ENCODE peak calls at places on chromosomes 13 and 19, in ten cellular contexts. G is WTC11, P is mesothelial cell of epicardium, I is psoas muscle, Q is ovary, C is ascending aorta, V is uterus, E is HFF-Myc, R is AG09309, N is esophagus muscularis mucosa. X is an unnamed sample.

GRCh38 chr13:112967666-112968379 is 1.2 kb upstream of the MCF2L start:
- DNase-seq in Q (no peak), N (no peak), V (no peak), G (no peak), C (no peak), E (no peak), I (peak; percentile 15), R (no peak), P (no peak), X (no peak)

GRCh38 chr13:114011226-114011625 is 37.4 kb upstream of the C13orf46 start:
- DNase-seq in P (no peak), N (no peak), C (no peak), R (no peak), Q (no peak), V (no peak), E (no peak), I (peak; percentile 23), G (peak; percentile 5), X (no peak)

GRCh38 chr13:43883636-43884035 is 3.9 kb downstream of the LACC1 start:
- DNase-seq in R (no peak), E (no peak), P (no peak), N (no peak), G (no peak), C (no peak), V (no peak), Q (no peak), I (no peak), X (no peak)

GRCh38 chr13:46656786-46657185 is 103.8 kb downstream of the LRCH1 start:
- DNase-seq in G (no peak), Q (no peak), E (no peak), I (no peak), V (no peak), R (no peak), P (no peak), N (no peak), C (no peak), X (peak; percentile 59)

GRCh38 chr19:798415-799075 is 1.3 kb downstream of the PTBP1 start:
- DNase-seq in G (no peak), P (no peak), I (no peak), E (no peak), N (no peak), C (no peak), V (no peak), Q (no peak), R (no peak), X (no peak)

GRCh38 chr13:84649853-84650252 is 767.6 kb upstream of the SLITRK1 start:
- DNase-seq in R (no peak), N (no peak), P (no peak), G (no peak), V (no peak), I (no peak), Q (no peak), E (no peak), C (no peak), X (no peak)

GRCh38 chr19:4233282-4233853 is 4.0 kb downstream of the EBI3 start:
- DNase-seq in C (no peak), R (no peak), E (no peak), Q (no peak), P (no peak), V (no peak), G (peak; percentile 84), I (no peak), N (no peak), X (peak; percentile 55)

GRCh38 chr13:75669706-75670105 is 33.6 kb downstream of the LMO7 start:
- DNase-seq in C (no peak), Q (no peak), E (no peak), N (no peak), V (no peak), R (no peak), I (no peak), P (no peak), G (no peak), X (no peak)

GRCh38 chr19:850221-850978 is 1.7 kb upstream of the ELANE start:
- DNase-seq in P (no peak), G (peak; percentile 55), R (peak; percentile 70), N (peak; percentile 98), C (peak; percentile 93), Q (peak; percentile 93), E (no peak), I (peak; percentile 96), V (peak; percentile 88), X (no peak)

GRCh38 chr19:46955813-46956371 is 63.7 kb upstream of the NPAS1 start:
- DNase-seq in I (no peak), G (no peak), C (no peak), P (no peak), V (no peak), R (no peak), E (no peak), N (no peak), Q (no peak), X (no peak)

GRCh38 chr19:48844472-48844871 is 8.2 kb upstream of the HSD17B14 start:
- DNase-seq in I (no peak), R (no peak), G (no peak), N (no peak), E (peak; percentile 39), P (no peak), Q (no peak), V (no peak), C (no peak), X (no peak)

GRCh38 chr13:85549819-85550218 is 249.4 kb downstream of the SLITRK6 start:
- DNase-seq in G (no peak), E (no peak), C (no peak), P (no peak), V (no peak), N (no peak), Q (no peak), I (no peak), R (no peak), X (no peak)

GRCh38 chr19:12885749-12886706 is 973 bp downstream of the KLF1 start:
- DNase-seq in I (no peak), N (no peak), R (no peak), P (no peak), V (no peak), C (no peak), G (peak; percentile 56), Q (no peak), E (no peak), X (no peak)

DNA sequence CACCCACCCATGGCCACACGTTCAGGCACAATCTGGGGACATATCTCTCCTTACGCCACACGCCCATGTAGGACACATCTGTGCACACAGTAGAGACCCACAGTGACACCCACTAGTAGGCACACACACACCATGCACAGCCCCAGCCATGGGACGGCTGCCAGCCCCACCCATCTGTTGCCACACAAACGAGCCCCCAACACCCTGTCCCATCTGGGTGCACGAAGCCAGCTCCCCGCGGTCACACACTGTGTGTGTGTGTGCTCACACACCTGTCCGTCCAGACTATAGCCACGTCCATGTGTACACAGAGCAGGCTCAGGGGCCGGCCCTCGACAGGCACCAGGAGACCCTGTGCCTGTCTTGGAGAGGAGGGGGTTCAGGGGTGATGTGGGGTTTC is 10.6 kb downstream of the ERFL start:
- DNase-seq in I (peak; percentile 46), E (no peak), C (no peak), G (no peak), V (no peak), P (no peak), R (no peak), N (no peak), Q (no peak), X (no peak)
- TF ChIP-seq CTCF in I (no peak), E (no peak), C (no peak), G (no peak), V (no peak), P (no peak), R (no peak), N (no peak), Q (no peak), X (no peak)

GRCh38 chr19:29831686-29832085 is 19.9 kb downstream of the CCNE1 start:
- DNase-seq in P (no peak), Q (no peak), G (no peak), E (no peak), C (no peak), N (no peak), V (no peak), I (peak; percentile 25), R (no peak), X (no peak)

GRCh38 chr19:29832801-29833200 is 21.0 kb downstream of the CCNE1 start:
- DNase-seq in E (no peak), P (no peak), C (no peak), V (no peak), Q (no peak), G (no peak), N (no peak), R (no peak), I (peak; percentile 19), X (no peak)

GRCh38 chr19:29835447-29835846 is 23.7 kb downstream of the CCNE1 start:
- DNase-seq in P (no peak), E (no peak), I (peak; percentile 5), Q (no peak), R (no peak), G (no peak), V (no peak), C (no peak), N (no peak), X (no peak)

GRCh38 chr19:29834991-29835390 is 23.2 kb downstream of the CCNE1 start:
- DNase-seq in P (no peak), E (no peak), V (no peak), Q (no peak), I (no peak), C (no peak), G (no peak), R (no peak), N (no peak), X (no peak)

GRCh38 chr19:29833614-29834261 is 21.9 kb downstream of the CCNE1 start:
- DNase-seq in G (no peak), N (no peak), C (no peak), I (peak; percentile 5), V (no peak), P (no peak), Q (no peak), R (no peak), E (no peak), X (no peak)
- TF ChIP-seq CTCF in G (no peak), N (no peak), C (no peak), I (no peak), V (no peak), P (no peak), Q (no peak), R (no peak), E (no peak), X (no peak)

DNA sequence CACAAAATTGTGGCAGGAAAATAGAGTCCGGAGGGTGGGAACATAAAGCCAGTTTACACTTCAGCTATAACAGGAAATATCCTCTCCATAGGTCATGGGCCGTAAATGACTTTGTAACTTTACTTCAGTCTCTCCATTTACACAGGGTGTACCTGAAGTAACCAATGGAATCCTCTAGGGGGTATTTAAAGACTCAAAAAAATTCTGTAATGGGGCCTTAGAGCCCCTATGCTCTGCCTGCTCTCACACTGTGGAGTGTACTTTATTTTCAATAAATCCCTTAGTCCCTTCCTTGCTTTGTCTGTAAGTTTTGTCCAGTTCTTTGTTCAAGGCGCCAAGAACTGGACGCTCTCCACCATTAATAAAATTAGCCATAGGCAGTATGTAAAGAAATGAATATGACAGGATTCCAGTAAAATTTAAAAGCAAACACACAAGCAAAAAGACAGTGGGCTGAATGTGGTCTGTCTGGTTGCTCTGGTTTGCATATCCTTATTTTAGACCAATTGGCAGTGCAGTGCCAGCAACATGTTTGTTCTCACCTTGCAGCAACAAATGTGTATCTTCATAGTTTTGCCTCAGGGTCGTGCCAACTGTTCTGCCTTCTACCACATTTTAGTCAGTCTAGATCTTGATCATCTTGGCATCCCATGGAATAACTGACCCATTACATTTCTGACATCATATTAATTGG is 801.5 kb upstream of the SPRY2 start:
- DNase-seq in C (no peak), V (no peak), Q (no peak), P (no peak), N (no peak), R (no peak), I (no peak), G (no peak), E (no peak), X (no peak)
- TF ChIP-seq CTCF in C (no peak), V (no peak), Q (no peak), P (no peak), N (no peak), R (no peak), I (no peak), G (no peak), E (no peak), X (no peak)

GRCh38 chr19:2333807-2334211 is 5.3 kb downstream of the SPPL2B start:
- DNase-seq in I (no peak), Q (no peak), G (no peak), P (no peak), R (no peak), V (no peak), C (no peak), E (no peak), N (no peak), X (no peak)
- TF ChIP-seq CTCF in I (no peak), Q (no peak), G (no peak), P (no peak), R (no peak), V (no peak), C (no peak), E (no peak), N (no peak), X (peak; percentile 14)